ENCODE peak calls at places on chromosomes 13 and 19, in ten cellular contexts. Z is H1, K is breast epithelium, G is suprapubic skin, B is K562, M is adrenal gland, A is prostate gland, W is ovary, S is heart left ventricle, Q is stomach. V is an unnamed sample.

GRCh38 chr13:40985596-40986327 is 33.4 kb downstream of the ELF1 start:
- DNase-seq in Z (no peak), K (no peak), G (no peak), B (no peak), M (no peak), A (no peak), W (no peak), S (no peak), Q (no peak), V (no peak)

GRCh38 chr19:3810708-3811355 is 24.7 kb upstream of the MATK start:
- DNase-seq in Z (no peak), K (no peak), G (no peak), B (no peak), M (peak; percentile 30), A (no peak), W (no peak), S (no peak), Q (no peak), V (no peak)

GRCh38 chr13:57063007-57063406 is 77.7 kb upstream of the PRR20A start:
- DNase-seq in Z (no peak), K (no peak), G (no peak), B (no peak), M (no peak), A (no peak), W (no peak), S (no peak), Q (no peak), V (peak; percentile 71)

GRCh38 chr19:36093687-36094086 is 17.3 kb upstream of the OVOL3 start:
- DNase-seq in Z (no peak), K (no peak), G (no peak), B (no peak), M (no peak), A (no peak), W (no peak), S (peak; percentile 60), Q (no peak), V (no peak)

GRCh38 chr19:28990522-28990921 is 222.4 kb downstream of the UQCRFS1 start:
- DNase-seq in Z (no peak), K (no peak), G (no peak), B (no peak), M (no peak), A (no peak), W (no peak), S (no peak), Q (no peak), V (no peak)

GRCh38 chr13:109604894-109605293 is 181.5 kb downstream of the IRS2 start:
- DNase-seq in Z (no peak), K (no peak), G (no peak), B (no peak), M (no peak), A (no peak), W (no peak), S (no peak), Q (no peak), V (no peak)

GRCh38 chr13:47289578-47289977 is 392.7 kb upstream of the HTR2A start:
- DNase-seq in Z (no peak), K (no peak), G (no peak), B (no peak), M (no peak), A (no peak), W (no peak), S (no peak), Q (no peak), V (no peak)

GRCh38 chr19:15292847-15293582 is 39.3 kb downstream of the BRD4 start:
- DNase-seq in Z (no peak), K (no peak), G (no peak), B (no peak), M (no peak), A (no peak), W (no peak), S (peak; percentile 39), Q (no peak), V (no peak)

GRCh38 chr19:35357867-35358573 is at the start of gene FFAR3:
- DNase-seq in Z (no peak), K (no peak), G (peak; percentile 68), B (no peak), M (peak; percentile 63), A (no peak), W (no peak), S (peak; percentile 56), Q (peak; percentile 75), V (peak; percentile 28)

GRCh38 chr19:43439183-43440063 is 24.7 kb downstream of the TEX101 start:
- DNase-seq in Z (no peak), K (no peak), G (no peak), B (no peak), M (no peak), A (no peak), W (no peak), S (no peak), Q (no peak), V (no peak)

GRCh38 chr13:20174656-20175405 is 14.0 kb upstream of the GJA3 start:
- DNase-seq in Z (peak; percentile 53), K (peak; percentile 57), G (peak; percentile 93), B (peak; percentile 36), M (peak; percentile 90), A (peak; percentile 44), W (no peak), S (peak; percentile 82), Q (peak; percentile 89), V (peak; percentile 93)

GRCh38 chr13:42638101-42638500 is 64.1 kb downstream of the TNFSF11 start:
- DNase-seq in Z (no peak), K (no peak), G (no peak), B (no peak), M (no peak), A (no peak), W (no peak), S (no peak), Q (no peak), V (no peak)

GRCh38 chr19:41951686-41952172 is 7.4 kb downstream of the RABAC1 start:
- DNase-seq in Z (peak; percentile 76), K (peak; percentile 42), G (peak; percentile 89), B (peak; percentile 86), M (peak; percentile 72), A (peak; percentile 64), W (peak; percentile 78), S (peak; percentile 79), Q (peak; percentile 87), V (peak; percentile 52)

GRCh38 chr13:29756506-29756905 is 93.9 kb downstream of the UBL3 start:
- DNase-seq in Z (no peak), K (no peak), G (no peak), B (no peak), M (no peak), A (no peak), W (no peak), S (no peak), Q (no peak), V (no peak)

DNA sequence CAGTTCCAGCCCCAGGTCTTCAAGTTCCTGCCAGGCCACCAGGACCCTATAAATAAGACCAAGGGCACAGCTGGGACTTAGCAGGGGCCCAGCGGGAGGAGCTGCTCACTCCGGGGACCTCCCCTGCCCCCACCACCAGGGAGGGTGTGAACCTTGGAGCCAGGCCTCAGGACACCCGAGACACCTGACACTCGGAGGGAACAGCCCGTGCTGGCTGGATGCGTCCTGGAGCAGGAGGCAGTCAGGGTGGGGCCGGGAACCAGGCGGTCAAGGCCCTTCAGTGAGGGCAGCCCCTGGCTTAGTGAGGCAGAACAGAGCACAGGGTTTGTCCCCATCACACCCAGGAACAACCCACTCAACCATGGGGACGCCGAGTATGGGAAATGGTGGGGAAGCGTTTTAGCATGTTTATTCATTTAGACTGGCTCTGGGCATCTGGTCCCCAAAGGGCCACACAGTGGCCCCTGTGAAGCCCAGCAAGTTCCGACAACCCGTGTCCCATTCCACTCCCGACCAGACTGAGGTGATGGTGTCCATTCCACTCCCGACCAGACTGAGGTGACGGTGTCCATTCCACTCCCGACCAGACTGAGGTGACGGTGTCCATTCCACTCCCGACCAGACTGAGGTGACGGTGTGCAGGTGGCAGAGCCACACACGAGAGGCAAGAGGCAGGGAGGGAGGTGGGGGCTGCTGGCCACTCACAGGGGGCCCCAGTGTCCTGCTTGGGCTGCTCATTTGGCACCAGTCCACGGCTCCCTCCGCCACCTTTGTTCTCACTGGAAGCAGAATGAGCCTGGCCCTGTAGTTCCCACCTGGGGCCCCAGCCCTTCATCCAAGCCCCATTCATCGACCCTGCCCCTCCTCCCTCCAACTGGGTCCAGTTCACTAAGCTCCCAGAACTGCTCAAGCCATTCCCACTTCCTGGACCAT is 2.2 kb upstream of the MIDN start:
- DNase-seq in Z (no peak), K (no peak), G (peak; percentile 86), B (no peak), M (peak; percentile 88), A (peak; percentile 82), W (peak; percentile 80), S (peak; percentile 95), Q (peak; percentile 69), V (no peak)
- TF ChIP-seq POLR2A in Z (no peak), K (no peak), G (no peak), B (peak; percentile 40), M (peak; percentile 54), A (peak; percentile 10), W (peak; percentile 49), S (no peak), Q (no peak), V (no peak)

DNA sequence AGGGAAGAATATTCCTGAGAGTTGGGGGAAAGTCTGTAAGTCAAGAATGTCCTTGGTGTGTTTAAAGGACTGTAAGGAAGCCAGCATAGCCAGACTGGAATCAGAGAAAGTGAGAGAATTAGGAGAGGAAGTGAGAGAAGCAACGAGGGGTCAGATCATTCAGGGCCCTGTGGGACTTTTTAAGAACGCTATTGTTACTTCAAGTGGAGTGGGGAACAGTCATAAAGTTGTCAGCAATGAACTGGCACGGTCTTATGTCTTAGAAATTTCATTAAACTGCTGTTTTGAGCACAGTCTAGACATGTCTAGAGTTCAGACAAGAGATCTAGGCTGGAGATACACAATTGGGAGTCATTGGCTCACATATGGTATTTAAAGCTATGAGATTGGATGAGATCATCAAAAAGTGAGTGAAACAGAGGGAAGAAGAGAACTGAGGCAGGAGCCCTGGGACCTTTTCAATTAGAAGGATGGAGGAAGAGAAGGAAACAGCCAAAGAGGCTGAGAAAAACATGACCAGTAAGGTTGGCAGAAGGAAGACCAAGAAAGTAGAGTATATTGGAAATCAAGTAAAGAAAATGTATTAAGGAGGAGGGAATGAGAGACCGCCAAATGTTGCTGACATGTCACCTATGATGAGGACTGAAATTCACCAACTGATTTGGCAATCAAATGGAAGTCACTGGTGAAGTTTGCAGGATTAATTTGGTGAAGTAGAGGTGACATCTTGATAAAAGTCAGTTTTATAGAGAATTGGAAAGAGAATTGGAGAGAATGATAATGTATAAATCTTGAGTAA is 263.5 kb downstream of the GPC5 start:
- DNase-seq in Z (no peak), K (no peak), G (no peak), B (no peak), M (no peak), A (no peak), W (no peak), S (no peak), Q (no peak), V (no peak)
- H3K4me3 ChIP-seq in Z (no peak overlapping the region), K (no peak overlapping the region), G (no peak overlapping the region), B (no peak overlapping the region), M (no peak overlapping the region), A (no peak overlapping the region), W (no peak overlapping the region), S (no peak overlapping the region), Q (no peak overlapping the region), V (no peak overlapping the region)

GRCh38 chr13:79447141-79447540 is 33.8 kb upstream of the NDFIP2 start:
- DNase-seq in Z (no peak), K (no peak), G (no peak), B (no peak), M (no peak), A (no peak), W (no peak), S (no peak), Q (no peak), V (no peak)
- TF ChIP-seq POLR2A in Z (no peak), K (no peak), G (no peak), B (no peak), M (no peak), A (no peak), W (no peak), S (no peak), Q (no peak), V (no peak)

GRCh38 chr13:96984061-96984508 is 10.2 kb downstream of the OXGR1 start:
- DNase-seq in Z (no peak), K (peak; percentile 57), G (no peak), B (no peak), M (peak; percentile 81), A (peak; percentile 74), W (no peak), S (no peak), Q (peak; percentile 78), V (peak; percentile 86)
- H3K4me3 ChIP-seq in Z (no peak overlapping the region), K (peak overlapping the region; percentile 21), G (peak overlapping the region; percentile 30), B (no peak overlapping the region), M (no peak overlapping the region), A (no peak overlapping the region), W (no peak overlapping the region), S (no peak overlapping the region), Q (no peak overlapping the region), V (no peak overlapping the region)

V was measured in lower leg skin.